ENCODE peak calls at places on chromosomes 7 and 10, in six cellular contexts. Z is left ventricle myocardium inferior, W is heart right ventricle, X is Calu3, L is fibroblast of pulmonary artery, S is retinal pigment epithelial cell. R is an unnamed sample.
A peak's percentile ranks its signal among the peaks of the same experiment; 100 is the strongest.

GRCh38 chr7:140161047-140161446 is 15.7 kb downstream of the KDM7A start:
- DNase-seq in Z (no peak), W (no peak), X (no peak), L (no peak), S (no peak), R (no peak)

GRCh38 chr7:74026406-74027123 is 1.4 kb upstream of the ELN start:
- DNase-seq in Z (peak; percentile 83), W (peak; percentile 85), X (peak; percentile 70), L (peak; percentile 68), S (no peak), R (peak; percentile 58)

GRCh38 chr10:132616995-132617780 is 79.6 kb downstream of the INPP5A start:
- DNase-seq in Z (no peak), W (no peak), X (no peak), L (no peak), S (no peak), R (no peak)

GRCh38 chr10:126227762-126228134 is 160.5 kb downstream of the ADAM12 start:
- DNase-seq in Z (no peak), W (no peak), X (no peak), L (peak; percentile 55), S (no peak), R (peak; percentile 45)

GRCh38 chr10:98340261-98340675 is 72.3 kb upstream of the LOXL4 start:
- DNase-seq in Z (no peak), W (peak; percentile 34), X (no peak), L (peak; percentile 26), S (no peak), R (no peak)

GRCh38 chr7:143909863-143910262 is 7.9 kb upstream of the TCAF1 start:
- DNase-seq in Z (no peak), W (no peak), X (no peak), L (no peak), S (no peak), R (no peak)

GRCh38 chr7:117630501-117630900 is 150.7 kb downstream of the CFTR start:
- DNase-seq in Z (no peak), W (no peak), X (no peak), L (no peak), S (no peak), R (peak; percentile 3)

GRCh38 chr7:35727571-35727970 is 32.6 kb upstream of the HERPUD2 start:
- DNase-seq in Z (no peak), W (no peak), X (no peak), L (no peak), S (no peak), R (no peak)

DNA sequence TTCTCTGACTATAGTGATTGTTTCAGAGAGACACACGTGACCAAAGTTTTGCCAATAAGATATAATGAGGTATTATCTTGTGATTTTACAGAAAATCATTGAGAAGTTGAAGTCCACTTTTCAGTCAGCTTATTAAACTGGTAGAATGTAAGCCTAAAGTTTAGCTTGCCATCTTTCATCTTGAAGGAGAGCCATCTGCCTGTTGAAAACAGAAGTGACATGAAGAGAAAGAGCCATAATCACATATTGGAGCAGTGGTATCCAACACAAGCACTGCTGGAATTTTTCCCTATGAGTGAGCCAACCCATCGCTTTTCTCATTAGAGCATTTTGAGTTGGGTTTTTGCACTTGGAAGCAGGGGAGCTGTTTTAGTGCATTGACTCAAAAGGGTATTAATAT is 117.6 kb upstream of the FERD3L start:
- DNase-seq in Z (no peak), W (no peak), X (no peak), L (no peak), S (no peak), R (no peak)
- TF ChIP-seq CTCF in Z (no peak), W (no peak), X (no peak), L (no peak), S (no peak), R (no peak)

GRCh38 chr10:73873843-73874215 is 526 bp downstream of the CAMK2G start:
- DNase-seq in Z (no peak), W (no peak), X (no peak), L (no peak), S (no peak), R (no peak)

GRCh38 chr10:73874267-73875138 is at the start of gene CAMK2G:
- DNase-seq in Z (peak; percentile 86), W (peak; percentile 86), X (peak; percentile 90), L (peak; percentile 83), S (no peak), R (peak; percentile 77)

GRCh38 chr10:73873163-73873842 is 1.1 kb downstream of the CAMK2G start:
- DNase-seq in Z (no peak), W (no peak), X (no peak), L (no peak), S (no peak), R (no peak)

GRCh38 chr10:73871295-73871914 is 3.0 kb downstream of the CAMK2G start:
- DNase-seq in Z (no peak), W (no peak), X (no peak), L (no peak), S (no peak), R (no peak)

DNA sequence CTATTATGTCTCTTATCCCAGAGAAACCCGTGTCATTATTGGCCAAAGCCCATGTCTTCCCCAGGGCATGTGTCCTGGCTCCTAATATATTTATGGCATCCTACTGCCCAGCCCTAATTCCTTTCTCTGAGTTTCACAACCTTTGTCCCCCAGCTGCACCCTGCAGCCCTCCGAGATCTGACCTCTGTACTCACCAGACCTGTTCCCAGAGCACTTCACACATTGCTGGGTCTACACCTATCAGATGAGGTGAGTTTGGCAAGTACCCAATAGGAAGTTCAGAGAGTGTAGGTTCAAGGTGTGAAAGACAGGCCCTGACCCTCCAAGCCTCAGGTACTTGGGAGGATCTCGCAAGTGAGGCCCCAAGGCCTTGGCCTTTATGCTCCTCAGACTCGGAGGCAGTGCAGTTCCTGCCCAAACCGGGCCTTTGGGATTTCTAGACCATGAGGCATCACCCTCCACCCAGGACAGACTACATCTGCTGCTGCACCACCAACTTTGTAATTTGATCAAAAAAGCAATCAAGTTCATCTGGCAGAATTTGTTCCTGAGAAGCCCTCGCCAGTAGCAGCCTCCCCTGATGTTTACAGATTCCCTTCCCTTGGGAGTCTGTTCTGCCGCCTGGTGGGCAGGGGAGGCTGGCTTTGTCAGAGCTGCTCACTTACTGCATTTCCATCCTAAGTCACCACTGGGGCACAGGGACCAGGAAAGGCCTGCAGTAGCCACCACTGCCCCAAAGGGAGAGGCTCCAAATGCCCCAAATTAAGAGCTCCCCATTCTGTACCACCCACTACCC is 2.2 kb downstream of the CAMK2G start:
- DNase-seq in Z (no peak), W (no peak), X (peak; percentile 54), L (no peak), S (no peak), R (no peak)
- TF ChIP-seq CTCF in Z (no peak), W (no peak), X (no peak), L (peak; percentile 22), S (no peak), R (peak; percentile 30)

GRCh38 chr10:12711344-12711708 is 290.2 kb downstream of the CCDC3 start:
- DNase-seq in Z (no peak), W (no peak), X (no peak), L (no peak), S (no peak), R (no peak)
- TF ChIP-seq CTCF in Z (no peak), W (no peak), X (no peak), L (no peak), S (no peak), R (no peak)

GRCh38 chr10:77392236-77392721 is 245.3 kb downstream of the KCNMA1 start:
- DNase-seq in Z (no peak), W (no peak), X (no peak), L (peak; percentile 66), S (no peak), R (peak; percentile 57)

GRCh38 chr10:77393411-77393810 is 244.2 kb downstream of the KCNMA1 start:
- DNase-seq in Z (no peak), W (no peak), X (no peak), L (no peak), S (no peak), R (no peak)

GRCh38 chr10:77392851-77393250 is 244.8 kb downstream of the KCNMA1 start:
- DNase-seq in Z (no peak), W (no peak), X (peak; percentile 32), L (peak; percentile 93), S (no peak), R (peak; percentile 98)

GRCh38 chr10:77390481-77390891 is 247.1 kb downstream of the KCNMA1 start:
- DNase-seq in Z (no peak), W (no peak), X (no peak), L (no peak), S (no peak), R (peak; percentile 30)

GRCh38 chr10:77391605-77392235 is 245.9 kb downstream of the KCNMA1 start:
- DNase-seq in Z (peak; percentile 51), W (peak; percentile 78), X (peak; percentile 86), L (peak; percentile 88), S (no peak), R (peak; percentile 90)
- TF ChIP-seq CTCF in Z (peak; percentile 63), W (peak; percentile 50), X (peak; percentile 35), L (peak; percentile 71), S (peak; percentile 78), R (peak; percentile 77)

DNA sequence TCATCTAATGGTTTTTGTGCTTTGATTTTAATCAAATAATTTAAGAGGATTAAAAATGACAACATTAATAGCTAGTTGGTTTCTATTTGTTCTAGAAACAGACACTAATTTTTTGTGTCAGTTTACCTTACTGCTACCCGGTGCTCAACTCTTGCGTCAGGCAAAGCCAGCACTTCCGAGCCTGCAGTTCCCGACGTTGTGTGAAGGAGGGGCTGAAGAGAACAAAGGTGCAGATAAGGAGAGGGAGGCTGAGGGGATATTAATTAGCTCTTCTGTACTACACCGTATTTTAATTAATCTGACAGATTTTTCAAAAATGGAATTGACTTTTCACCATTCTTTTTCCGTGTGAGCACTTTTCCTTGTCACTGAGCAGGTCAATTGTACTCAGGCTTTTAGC is 650.4 kb upstream of the MKI67 start:
- DNase-seq in Z (no peak), W (no peak), X (no peak), L (no peak), S (no peak), R (no peak)
- TF ChIP-seq CTCF in Z (no peak), W (no peak), X (no peak), L (no peak), S (no peak), R (no peak)

GRCh38 chr10:49001402-49001801 is 61.8 kb upstream of the LRRC18 start:
- DNase-seq in Z (no peak), W (peak; percentile 28), X (no peak), L (no peak), S (no peak), R (no peak)
- TF ChIP-seq CTCF in Z (peak; percentile 36), W (peak; percentile 11), X (no peak), L (no peak), S (peak; percentile 16), R (no peak)

GRCh38 chr10:106609867-106610266 is 554.6 kb downstream of the SORCS1 start:
- DNase-seq in Z (no peak), W (no peak), X (no peak), L (peak; percentile 10), S (no peak), R (no peak)
- TF ChIP-seq CTCF in Z (no peak), W (no peak), X (no peak), L (peak; percentile 27), S (peak; percentile 23), R (peak; percentile 14)

R was measured in fibroblast of lung.